ENCODE peak calls at places on chromosomes 13 and 19, in six cellular contexts. Y is HT1080; P is neural crest cell; V is progenitor cell of endocrine pancreas; C is pancreas; L is CD8-positive, alpha-beta memory T cell. A is an unnamed sample.

GRCh38 chr13:60013166-60013565 is 150.6 kb downstream of the DIAPH3 start:
- DNase-seq in L (no peak), C (no peak), Y (no peak), P (no peak), V (no peak), A (no peak)

GRCh38 chr13:48739346-48740037 is 85.8 kb downstream of the CYSLTR2 start:
- DNase-seq in L (no peak), C (no peak), V (no peak), Y (no peak), P (no peak), A (no peak)

GRCh38 chr19:51094696-51095279 is 12.1 kb upstream of the KLK14 start:
- DNase-seq in V (peak; percentile 51), L (no peak), P (peak; percentile 63), Y (no peak), C (no peak), A (no peak)

GRCh38 chr13:110759710-110760109 is 46.2 kb downstream of the ING1 start:
- DNase-seq in P (no peak), L (no peak), V (no peak), C (no peak), Y (peak; percentile 35), A (no peak)

GRCh38 chr13:51453308-51453958 is 597 bp upstream of the INTS6 start:
- DNase-seq in L (peak; percentile 87), Y (peak; percentile 81), V (peak; percentile 65), C (peak; percentile 91), P (no peak), A (no peak)

GRCh38 chr13:96089749-96090239 is at the start of gene HS6ST3:
- DNase-seq in Y (peak; percentile 34), P (peak; percentile 20), C (peak; percentile 93), V (peak; percentile 39), L (no peak), A (peak; percentile 52)

GRCh38 chr19:56403261-56403660 is 871 bp upstream of the ZNF583 start:
- DNase-seq in C (no peak), Y (no peak), L (no peak), P (no peak), V (no peak), A (no peak)

GRCh38 chr13:91078093-91078679 is 269.3 kb upstream of the MIR17HG start:
- DNase-seq in C (no peak), Y (peak; percentile 28), L (no peak), V (no peak), P (no peak), A (no peak)

GRCh38 chr19:48913114-48913513 is 13.0 kb downstream of the NUCB1 start:
- DNase-seq in V (no peak), L (peak; percentile 31), P (no peak), C (no peak), Y (no peak), A (no peak)

GRCh38 chr19:38211779-38212178 is 12.2 kb downstream of the DPF1 start:
- DNase-seq in V (no peak), L (no peak), C (no peak), P (no peak), Y (no peak), A (no peak)

GRCh38 chr13:33711441-33711840 is 106.5 kb upstream of the RFC3 start:
- DNase-seq in Y (no peak), C (no peak), L (no peak), V (no peak), P (no peak), A (no peak)

A was measured in left lobe of liver.